ENCODE peak calls at places on chromosomes 5 and 9, in four cellular contexts. A is thoracic aorta, P is breast epithelium, C is neural progenitor cell. L is an unnamed sample.

GRCh38 chr9:108081112-108081511 is 591.5 kb upstream of the KLF4 start:
- DNase-seq in P (no peak), C (no peak), A (no peak), L (no peak)

GRCh38 chr9:338602-339001 is 123.9 kb downstream of the DOCK8 start:
- DNase-seq in P (no peak), C (no peak), A (no peak), L (no peak)

GRCh38 chr5:159956074-159956473 is 39.8 kb downstream of the ADRA1B start:
- DNase-seq in A (no peak), P (no peak), C (no peak), L (no peak)

GRCh38 chr5:126031989-126032716 is 391.1 kb upstream of the GRAMD2B start:
- DNase-seq in C (no peak), P (no peak), A (no peak), L (no peak)

GRCh38 chr9:100595391-100596199 is 17.7 kb downstream of the CAVIN4 start:
- DNase-seq in A (no peak), C (peak; percentile 70), P (no peak), L (peak; percentile 74)

GRCh38 chr9:86637515-86637914 is 283.3 kb upstream of the TUT7 start:
- DNase-seq in A (no peak), C (peak; percentile 91), P (no peak), L (peak; percentile 16)

GRCh38 chr9:114098021-114098659 is 952 bp downstream of the KIF12 start:
- DNase-seq in A (no peak), C (peak; percentile 80), P (no peak), L (peak; percentile 73)

GRCh38 chr9:13786131-13786530 is 506.6 kb upstream of the MPDZ start:
- DNase-seq in C (no peak), A (no peak), P (no peak), L (no peak)

GRCh38 chr5:62603934-62604333 is 25.3 kb downstream of the LRRC70 start:
- DNase-seq in P (no peak), A (no peak), C (no peak), L (no peak)

GRCh38 chr9:82036101-82036500 is 47.5 kb downstream of the SPATA31D1 start:
- DNase-seq in P (no peak), C (no peak), A (no peak), L (no peak)

GRCh38 chr5:137598341-137598740 is 99.2 kb upstream of the SPOCK1 start:
- DNase-seq in P (no peak), C (no peak), A (no peak), L (no peak)

GRCh38 chr5:6578676-6579343 is 54.0 kb downstream of the NSUN2 start:
- DNase-seq in A (no peak), P (no peak), C (no peak), L (no peak)

GRCh38 chr9:16245756-16246440 is 624.6 kb downstream of the BNC2 start:
- DNase-seq in C (no peak), A (no peak), P (no peak), L (no peak)

GRCh38 chr5:134136771-134137170 is 22.3 kb downstream of the TCF7 start:
- DNase-seq in P (no peak), A (no peak), C (no peak), L (no peak)

GRCh38 chr9:88651682-88652633 is 117.0 kb downstream of the NXNL2 start:
- DNase-seq in P (peak; percentile 68), A (peak; percentile 39), C (no peak), L (peak; percentile 94)

GRCh38 chr9:29349050-29349449 is 1775.8 kb upstream of the C9orf72 start:
- DNase-seq in P (no peak), A (no peak), C (no peak), L (no peak)

GRCh38 chr9:18396102-18396728 is 77.7 kb upstream of the ADAMTSL1 start:
- DNase-seq in A (no peak), C (peak; percentile 4), P (no peak), L (no peak)

GRCh38 chr5:148827723-148828122 is 1.3 kb downstream of the ADRB2 start:
- DNase-seq in C (no peak), A (no peak), P (no peak), L (peak; percentile 54)

GRCh38 chr5:13932006-13932405 is 12.5 kb downstream of the DNAH5 start:
- DNase-seq in C (no peak), P (no peak), A (no peak), L (no peak)

GRCh38 chr9:2157277-2158105 is 142.3 kb downstream of the SMARCA2 start:
- DNase-seq in P (no peak), C (peak; percentile 30), A (no peak), L (peak; percentile 16)

GRCh38 chr9:613771-614347 is 227.6 kb upstream of the DMRT1 start:
- DNase-seq in P (peak; percentile 81), A (peak; percentile 40), C (peak; percentile 84), L (peak; percentile 46)

GRCh38 chr9:121776009-121776738 is 124.7 kb downstream of the DAB2IP start:
- DNase-seq in A (no peak), P (no peak), C (no peak), L (no peak)

GRCh38 chr9:121779381-121780117 is 128.1 kb downstream of the DAB2IP start:
- DNase-seq in P (no peak), A (no peak), C (peak; percentile 72), L (no peak)

GRCh38 chr9:121778252-121779225 is 127.1 kb downstream of the DAB2IP start:
- DNase-seq in C (no peak), P (no peak), A (no peak), L (no peak)

GRCh38 chr9:121774715-121775613 is 123.5 kb downstream of the DAB2IP start:
- DNase-seq in A (no peak), P (no peak), C (no peak), L (no peak)

DNA sequence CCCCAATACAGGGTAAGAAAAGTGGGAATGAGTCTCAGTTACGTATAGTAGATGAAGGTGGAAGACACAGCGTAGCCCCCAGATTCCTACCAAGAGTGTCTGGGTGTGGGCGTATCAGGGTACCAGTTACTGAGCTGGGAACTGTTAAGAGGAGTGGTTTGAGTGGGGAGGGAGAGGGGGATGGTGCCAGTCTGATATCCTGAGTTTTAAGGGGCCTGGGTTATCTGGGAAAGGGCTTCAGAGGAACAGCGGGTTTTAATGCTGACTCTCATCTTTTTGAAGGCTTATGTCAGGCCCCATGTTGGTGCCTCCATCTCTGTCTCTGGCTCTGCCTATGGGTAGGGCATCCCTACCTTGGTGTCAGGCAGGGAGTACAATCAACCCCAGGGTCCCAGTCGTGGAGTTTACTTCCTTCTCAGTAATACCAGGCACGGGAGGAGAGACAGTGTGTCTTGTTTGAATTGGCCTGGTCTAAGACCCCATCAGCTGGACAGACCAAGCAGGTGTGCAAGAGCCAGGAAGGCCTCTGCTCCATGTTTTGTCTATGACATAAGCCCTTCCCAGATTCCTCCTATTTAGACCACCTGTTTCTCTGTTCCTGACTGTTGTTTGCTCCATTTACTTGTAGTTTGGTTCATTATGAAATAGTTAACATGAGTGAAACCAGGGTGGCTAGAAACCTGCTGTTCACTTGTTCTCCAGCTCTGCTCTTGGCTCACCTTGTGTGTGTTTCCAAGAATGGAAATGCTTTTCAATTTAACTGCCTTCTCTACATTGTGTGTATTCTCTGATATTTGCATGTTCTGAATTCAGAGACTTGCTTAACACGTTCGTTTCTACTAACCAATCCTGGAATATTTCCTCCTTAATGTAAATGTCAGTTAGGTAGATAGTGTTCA is 125.6 kb downstream of the DAB2IP start:
- DNase-seq in P (no peak), C (no peak), A (no peak), L (no peak)
- H3K27ac ChIP-seq in P (no peak overlapping the region), C (no peak overlapping the region), A (no peak overlapping the region), L (no peak overlapping the region)

GRCh38 chr5:18314192-18314778 is 680.0 kb downstream of the TAF11L14 start:
- DNase-seq in A (no peak), C (peak; percentile 26), P (no peak), L (peak; percentile 32)
- TF ChIP-seq CTCF in A (no peak), C (peak; percentile 76), P (no peak), L (peak; percentile 74)

GRCh38 chr5:142824391-142824790 is 54.2 kb downstream of the ARHGAP26 start:
- DNase-seq in C (no peak), P (no peak), A (no peak), L (no peak)
- H3K27ac ChIP-seq in C (no peak overlapping the region), P (no peak overlapping the region), A (no peak overlapping the region), L (no peak overlapping the region)

DNA sequence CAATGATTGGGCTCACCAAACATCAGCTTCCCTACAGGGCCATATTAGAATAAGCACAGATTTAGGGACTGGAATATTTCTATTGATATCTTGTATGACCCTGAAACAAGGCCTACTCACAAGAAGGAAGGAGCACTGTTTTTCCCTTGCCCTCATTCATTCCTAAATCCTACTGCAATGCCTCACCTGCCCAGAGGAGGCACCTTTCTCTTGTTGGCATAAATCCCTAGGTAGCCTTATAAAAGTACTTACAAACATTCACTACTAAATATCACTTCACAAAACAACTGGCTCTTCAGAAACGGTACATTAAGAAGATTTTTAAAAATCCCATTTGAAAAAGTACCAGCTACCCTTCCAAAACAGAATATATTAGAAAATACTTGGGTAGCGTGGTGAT is 449.4 kb downstream of the CDH18 start:
- DNase-seq in A (no peak), C (no peak), P (no peak), L (no peak)
- TF ChIP-seq CTCF in A (no peak), C (peak; percentile 17), P (no peak), L (no peak)

GRCh38 chr9:110641350-110641749 is 27.2 kb upstream of the MUSK start:
- DNase-seq in C (no peak), P (no peak), A (no peak), L (peak; percentile 44)
- H3K27ac ChIP-seq in C (no peak overlapping the region), P (no peak overlapping the region), A (no peak overlapping the region), L (no peak overlapping the region)

DNA sequence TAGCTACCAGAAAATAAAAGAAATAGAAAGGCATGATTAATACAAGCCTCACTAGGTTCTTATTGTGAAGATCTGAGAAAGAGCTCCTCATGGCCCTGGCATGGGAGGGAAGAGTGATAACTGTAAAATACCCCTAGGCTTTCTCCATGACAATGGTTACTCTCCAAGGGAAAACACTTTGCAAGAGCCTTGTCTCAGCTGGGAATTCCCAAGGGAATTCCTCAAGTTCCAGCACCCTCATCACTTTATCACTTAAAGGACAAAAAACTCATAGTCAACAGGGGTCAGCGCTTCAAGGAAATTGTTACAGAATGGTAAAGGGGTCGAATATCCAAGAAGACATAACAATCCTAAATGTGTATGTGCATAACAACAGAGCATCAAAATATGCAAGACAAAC is 21.2 kb downstream of the SYK start:
- DNase-seq in P (no peak), C (no peak), A (no peak), L (no peak)
- TF ChIP-seq CTCF in P (no peak), C (no peak), A (no peak), L (no peak)

DNA sequence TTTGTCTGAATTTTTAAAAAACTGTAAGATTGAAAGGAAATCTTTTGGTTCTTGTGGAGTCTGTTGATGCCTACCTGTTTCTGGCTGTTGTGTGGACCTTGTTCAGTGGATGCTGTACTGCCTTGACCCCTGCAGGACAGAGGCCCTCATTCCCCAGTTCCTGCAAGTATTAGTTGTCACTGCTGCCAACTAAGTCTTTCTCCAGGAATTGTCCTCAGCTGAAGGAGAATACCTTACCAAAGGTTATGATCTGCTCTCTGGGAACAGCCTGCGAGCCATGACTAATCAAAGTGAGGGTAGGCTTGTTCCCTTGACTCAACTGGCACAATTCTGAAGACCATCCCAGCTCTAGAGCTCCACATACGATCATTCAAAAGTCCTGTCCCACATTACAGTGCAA is 145.3 kb upstream of the FST start:
- DNase-seq in C (peak; percentile 36), A (no peak), P (no peak), L (no peak)
- H3K27ac ChIP-seq in C (no peak overlapping the region), A (no peak overlapping the region), P (no peak overlapping the region), L (peak overlapping the region; percentile 93)

L was measured in RWPE1.